ENCODE peak calls at places on chromosomes 5 and 9, in nine cellular contexts. Y is HFF-Myc, N is neuronal stem cell, B is cardiac muscle cell, H is upper lobe of right lung, E is H7, R is MM.1S, U is small intestine, S is HepG2. P is an unnamed sample.

GRCh38 chr9:93120846-93121315 is 13.2 kb downstream of the NINJ1 start:
- DNase-seq in Y (no peak), N (no peak), B (no peak), H (no peak), E (no peak), R (no peak), U (no peak), S (no peak), P (peak; percentile 10)

GRCh38 chr5:169670769-169671525 is 33.9 kb downstream of the DOCK2 start:
- DNase-seq in Y (no peak), N (no peak), B (no peak), H (no peak), E (no peak), R (no peak), U (no peak), S (no peak), P (no peak)

GRCh38 chr9:87389936-87390335 is 107.7 kb upstream of the DAPK1 start:
- DNase-seq in Y (no peak), N (no peak), B (no peak), H (no peak), E (no peak), R (no peak), U (no peak), S (no peak), P (no peak)

GRCh38 chr5:139668064-139668880 is 20.1 kb downstream of the CXXC5 start:
- DNase-seq in Y (no peak), N (no peak), B (peak; percentile 57), H (peak; percentile 75), E (peak; percentile 91), R (peak; percentile 77), U (peak; percentile 53), S (no peak), P (peak; percentile 51)

GRCh38 chr9:70256123-70256551 is 2.6 kb upstream of the SMC5 start:
- DNase-seq in Y (peak; percentile 33), N (no peak), B (peak; percentile 70), H (no peak), E (no peak), R (no peak), U (peak; percentile 37), S (no peak), P (no peak)

GRCh38 chr5:176530983-176531901 is 6.0 kb downstream of the RNF44 start:
- DNase-seq in Y (no peak), N (no peak), B (no peak), H (no peak), E (peak; percentile 56), R (no peak), U (no peak), S (no peak), P (no peak)

GRCh38 chr5:39674209-39675082 is 249.7 kb upstream of the DAB2 start:
- DNase-seq in Y (no peak), N (no peak), B (no peak), H (no peak), E (no peak), R (no peak), U (no peak), S (no peak), P (no peak)

GRCh38 chr5:142816577-142816976 is 46.4 kb downstream of the ARHGAP26 start:
- DNase-seq in Y (no peak), N (no peak), B (peak; percentile 71), H (peak; percentile 79), E (no peak), R (no peak), U (no peak), S (no peak), P (peak; percentile 41)

GRCh38 chr9:99474186-99474585 is 252.1 kb downstream of the SEC61B start:
- DNase-seq in Y (no peak), N (no peak), B (no peak), H (no peak), E (no peak), R (no peak), U (no peak), S (no peak), P (no peak)

GRCh38 chr9:110580850-110581249 is 1.3 kb upstream of the SVEP1 start:
- DNase-seq in Y (no peak), N (no peak), B (no peak), H (no peak), E (no peak), R (no peak), U (no peak), S (no peak), P (no peak)

GRCh38 chr9:97046228-97046627 is 7.3 kb upstream of the CTSV start:
- DNase-seq in Y (no peak), N (no peak), B (peak; percentile 7), H (peak; percentile 80), E (peak; percentile 50), R (no peak), U (peak; percentile 80), S (peak; percentile 36), P (no peak)

GRCh38 chr9:76898786-76899185 is 7.1 kb downstream of the PRUNE2 start:
- DNase-seq in Y (no peak), N (no peak), B (peak; percentile 6), H (no peak), E (no peak), R (no peak), U (no peak), S (no peak), P (no peak)
- H3K4me3 ChIP-seq in Y (no peak overlapping the region), N (no peak overlapping the region), B (no peak overlapping the region), H (no peak overlapping the region), E (no peak overlapping the region), R (no peak overlapping the region), U (no peak overlapping the region), S (no peak overlapping the region), P (no peak overlapping the region)

DNA sequence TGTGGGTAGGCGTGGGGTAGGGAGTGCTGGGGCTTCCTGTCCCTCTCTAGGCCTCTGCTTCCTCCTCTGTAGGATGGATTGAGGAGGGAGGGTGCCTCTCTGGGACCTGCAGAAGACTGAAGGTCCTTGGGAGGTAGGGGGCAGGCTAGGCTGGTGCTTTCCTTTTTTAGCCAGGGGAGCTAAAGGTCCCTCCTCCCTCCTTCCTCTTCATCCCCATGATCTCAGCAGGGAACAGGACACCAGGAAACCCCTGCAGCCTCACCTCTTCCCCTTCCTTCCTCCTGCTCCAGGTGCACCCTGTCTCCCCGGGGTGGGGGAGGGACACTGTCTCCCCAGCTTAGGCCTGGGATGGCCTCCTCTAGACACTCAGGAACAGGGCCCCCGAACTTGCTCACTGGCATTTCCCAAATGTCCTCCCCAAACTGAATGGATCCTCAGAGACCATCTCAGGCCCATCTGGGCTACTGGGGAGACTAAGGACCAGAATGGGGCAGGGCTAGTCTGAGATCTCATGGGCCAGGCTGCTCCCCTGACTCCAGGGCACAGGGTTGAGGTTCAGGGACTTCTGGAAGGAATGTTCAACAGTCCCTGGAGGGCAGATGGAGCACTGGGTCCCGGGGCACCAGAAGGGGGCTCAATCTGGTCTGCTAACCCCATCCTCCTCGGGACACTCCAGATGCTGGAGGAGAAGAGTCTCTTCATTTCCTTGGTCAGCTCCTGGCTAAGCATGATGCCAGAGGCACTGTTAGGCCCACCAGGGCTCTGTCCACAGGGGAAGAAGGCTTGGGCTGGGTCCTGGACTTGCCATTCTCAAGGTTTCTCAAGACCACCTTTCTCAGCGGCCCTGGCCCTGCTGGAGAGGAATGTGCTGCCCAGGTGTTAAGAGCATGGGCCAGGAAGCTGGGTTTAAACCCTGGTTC is 8.2 kb downstream of the SH2D3C start:
- DNase-seq in Y (no peak), N (no peak), B (peak; percentile 17), H (no peak), E (no peak), R (no peak), U (no peak), S (no peak), P (no peak)
- H3K4me3 ChIP-seq in Y (peak overlapping the region; percentile 34), N (no peak overlapping the region), B (no peak overlapping the region), H (peak overlapping the region; percentile 67), E (peak overlapping the region; percentile 53), R (peak overlapping the region; percentile 74), U (no peak overlapping the region), S (no peak overlapping the region), P (peak overlapping the region; percentile 68)

GRCh38 chr9:121277026-121277425 is 9.1 kb downstream of the GSN start:
- DNase-seq in Y (no peak), N (no peak), B (no peak), H (no peak), E (no peak), R (no peak), U (no peak), S (no peak), P (no peak)

GRCh38 chr9:121279841-121280388 is 12.0 kb downstream of the GSN start:
- DNase-seq in Y (no peak), N (no peak), B (no peak), H (peak; percentile 54), E (no peak), R (no peak), U (no peak), S (no peak), P (no peak)

GRCh38 chr9:121275781-121276658 is 8.1 kb downstream of the GSN start:
- DNase-seq in Y (no peak), N (no peak), B (no peak), H (no peak), E (no peak), R (no peak), U (no peak), S (no peak), P (no peak)

GRCh38 chr9:121278535-121279169 is 10.7 kb downstream of the GSN start:
- DNase-seq in Y (peak; percentile 99), N (no peak), B (peak; percentile 97), H (no peak), E (peak; percentile 75), R (peak; percentile 56), U (peak; percentile 84), S (no peak), P (peak; percentile 51)

DNA sequence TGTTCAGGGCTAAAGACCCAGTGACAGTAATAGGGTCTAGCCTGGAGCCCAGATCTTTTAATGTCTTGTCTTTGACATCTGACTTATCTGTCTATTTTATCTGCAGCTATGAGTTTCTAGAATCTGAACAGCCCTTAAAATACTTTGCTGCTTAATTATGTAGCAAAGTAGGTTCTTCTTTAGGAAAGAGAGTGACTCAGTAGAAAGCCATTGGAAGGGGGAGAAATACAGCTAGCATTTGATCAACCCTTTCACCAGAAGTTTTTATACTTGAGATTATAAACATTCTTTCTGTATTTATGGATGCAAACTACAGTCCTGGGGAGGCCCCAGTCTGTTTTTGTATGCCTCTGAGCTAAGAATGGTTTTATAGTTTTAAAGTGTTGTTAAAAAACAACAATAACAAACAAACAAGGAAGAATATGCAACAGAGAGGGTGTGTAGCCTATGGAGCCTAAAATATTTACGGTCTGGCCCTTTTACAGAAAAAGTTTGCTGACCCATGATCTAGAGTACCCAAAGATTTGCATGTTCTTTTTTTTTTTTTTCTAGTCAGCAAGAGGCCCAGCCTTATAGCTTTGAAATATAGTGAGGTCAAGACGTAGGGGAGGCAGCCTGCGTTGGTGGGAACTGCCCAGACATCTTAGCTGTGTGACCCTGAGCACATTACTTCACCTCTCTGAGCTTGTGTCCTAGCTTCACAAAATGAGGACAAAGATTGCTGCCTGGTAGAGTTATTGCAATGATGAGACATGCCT is 9.7 kb downstream of the GSN start:
- DNase-seq in Y (no peak), N (no peak), B (peak; percentile 37), H (no peak), E (no peak), R (no peak), U (no peak), S (no peak), P (no peak)
- H3K4me3 ChIP-seq in Y (no peak overlapping the region), N (no peak overlapping the region), B (no peak overlapping the region), H (no peak overlapping the region), E (no peak overlapping the region), R (no peak overlapping the region), U (no peak overlapping the region), S (no peak overlapping the region), P (no peak overlapping the region)

DNA sequence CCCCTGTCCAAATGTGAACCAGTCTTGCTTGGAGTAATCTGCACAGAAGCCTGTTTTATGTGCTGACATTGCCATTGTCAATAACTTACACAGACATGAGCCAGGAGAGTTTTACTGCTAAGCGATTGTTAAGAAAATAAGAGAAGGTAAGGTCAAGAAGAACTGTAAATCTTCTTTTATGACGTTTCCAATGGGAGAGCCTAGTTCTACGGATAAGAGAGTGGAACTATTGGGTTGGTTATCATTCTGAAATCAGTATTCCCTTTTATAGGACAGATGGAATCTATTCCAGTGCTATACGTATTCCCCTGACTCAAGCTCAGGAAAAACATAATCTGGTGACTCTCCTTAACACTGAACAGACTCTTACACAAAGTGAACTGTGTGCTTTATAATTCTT is 137.9 kb upstream of the OTULINL start:
- DNase-seq in Y (no peak), N (no peak), B (no peak), H (no peak), E (no peak), R (no peak), U (no peak), S (no peak), P (no peak)
- H3K4me3 ChIP-seq in Y (peak overlapping the region; percentile 85), N (no peak overlapping the region), B (no peak overlapping the region), H (no peak overlapping the region), E (no peak overlapping the region), R (no peak overlapping the region), U (no peak overlapping the region), S (no peak overlapping the region), P (no peak overlapping the region)

P was measured in gastrocnemius medialis.